ENCODE peak calls at places on chromosome 4, in four cellular contexts. Y, W, I and H are unnamed samples.

GRCh38 chr4:109218288-109218687 is 84.2 kb downstream of the COL25A1 start:
- DNase-seq in I (no peak), W (no peak), Y (no peak), H (no peak)

GRCh38 chr4:53461244-53461643 is 83.8 kb downstream of the FIP1L1 start:
- DNase-seq in W (no peak), Y (no peak), I (no peak), H (no peak)

GRCh38 chr4:7191546-7192251 is 639 bp upstream of the SORCS2 start:
- DNase-seq in I (no peak), Y (no peak), W (no peak), H (no peak)

GRCh38 chr4:6392407-6392806 is 80.0 kb downstream of the PPP2R2C start:
- DNase-seq in I (no peak), Y (no peak), W (no peak), H (no peak)

GRCh38 chr4:139975830-139976272 is 178.1 kb downstream of the MAML3 start:
- DNase-seq in I (peak; percentile 68), Y (no peak), W (no peak), H (no peak)

GRCh38 chr4:106803107-106803506 is 233.0 kb downstream of the DKK2 start:
- DNase-seq in I (peak; percentile 58), W (no peak), Y (no peak), H (no peak)

GRCh38 chr4:143178923-143179322 is 5.8 kb upstream of the USP38 start:
- DNase-seq in W (no peak), I (no peak), Y (no peak), H (peak; percentile 8)

GRCh38 chr4:112251044-112251632 is 19.6 kb downstream of the AP1AR start:
- DNase-seq in Y (no peak), W (no peak), I (no peak), H (no peak)

GRCh38 chr4:152605641-152606304 is 69.9 kb upstream of the FBXW7 start:
- DNase-seq in W (no peak), I (peak; percentile 9), Y (peak; percentile 30), H (no peak)

GRCh38 chr4:140472156-140472555 is 25.9 kb downstream of the MGAT4D start:
- DNase-seq in I (no peak), Y (no peak), W (no peak), H (no peak)

GRCh38 chr4:140372607-140373327 is 679 bp upstream of the SCOC start:
- DNase-seq in Y (peak; percentile 34), W (peak; percentile 16), I (no peak), H (peak; percentile 10)

GRCh38 chr4:66273110-66273509 is 602.8 kb upstream of the EPHA5 start:
- DNase-seq in I (no peak), W (no peak), Y (no peak), H (no peak)

GRCh38 chr4:172709376-172709775 is 459.2 kb upstream of the GALNT7 start:
- DNase-seq in Y (no peak), I (no peak), W (no peak), H (peak; percentile 33)

GRCh38 chr4:139619644-139620043 is 46.0 kb upstream of the MGST2 start:
- DNase-seq in I (no peak), W (peak; percentile 47), Y (no peak), H (peak; percentile 79)

GRCh38 chr4:155796031-155796430 is 37.2 kb downstream of the GUCY1B1 start:
- DNase-seq in Y (peak; percentile 15), I (no peak), W (peak; percentile 15), H (peak; percentile 53)

GRCh38 chr4:7186516-7187296 is 5.6 kb upstream of the SORCS2 start:
- DNase-seq in I (no peak), W (no peak), Y (no peak), H (no peak)

GRCh38 chr4:185656467-185656890 is 121.2 kb upstream of the PDLIM3 start:
- DNase-seq in W (no peak), I (peak; percentile 61), Y (no peak), H (peak; percentile 67)

GRCh38 chr4:95835672-95836071 is 4.2 kb upstream of the PDHA2 start:
- DNase-seq in W (no peak), I (peak; percentile 21), Y (peak; percentile 20), H (peak; percentile 73)

GRCh38 chr4:175590205-175590604 is 221.9 kb downstream of the GPM6A start:
- DNase-seq in Y (no peak), I (no peak), W (no peak), H (no peak)

GRCh38 chr4:11698846-11699590 is 270.3 kb upstream of the HS3ST1 start:
- DNase-seq in W (no peak), I (peak; percentile 77), Y (no peak), H (no peak)

GRCh38 chr4:125313497-125313896 is 1.3 kb upstream of the FAT4 start:
- DNase-seq in W (peak; percentile 83), Y (peak; percentile 59), I (peak; percentile 95), H (peak; percentile 94)

GRCh38 chr4:187480146-187481145 is 515.1 kb upstream of the ZFP42 start:
- DNase-seq in W (no peak), Y (no peak), I (no peak), H (no peak)

GRCh38 chr4:16838226-16838875 is 60.1 kb downstream of the LDB2 start:
- DNase-seq in W (no peak), I (no peak), Y (no peak), H (no peak)

GRCh38 chr4:10069065-10069626 is 47.5 kb downstream of the WDR1 start:
- DNase-seq in I (no peak), W (no peak), Y (no peak), H (no peak)

GRCh38 chr4:48139688-48140087 is 5.6 kb upstream of the TXK start:
- DNase-seq in W (no peak), I (peak; percentile 68), Y (no peak), H (no peak)

DNA sequence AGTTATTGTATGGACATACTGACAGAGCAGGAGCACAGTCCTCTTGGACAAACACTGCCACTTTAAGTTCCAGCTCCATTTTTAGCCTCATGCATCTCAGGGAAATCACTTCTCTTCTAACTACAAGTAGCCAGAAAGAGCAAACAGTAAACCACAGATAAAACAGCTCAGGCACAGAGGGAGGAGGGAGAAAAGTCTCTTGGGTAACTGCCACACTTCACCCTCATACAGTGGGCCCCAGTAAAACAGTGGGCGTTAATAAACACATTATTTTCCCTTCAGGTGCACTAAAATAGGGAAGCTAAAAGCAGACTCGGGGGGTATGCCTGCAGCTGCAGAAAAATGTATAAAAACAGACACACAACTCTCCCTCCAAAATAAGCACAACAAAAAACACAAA is 21.6 kb downstream of the CD38 start:
- DNase-seq in I (no peak), W (no peak), Y (no peak), H (no peak)
- H4K20me1 ChIP-seq in I (no peaks in the 10 kb centered on the region), W (no peaks in the 10 kb centered on the region), Y (no peaks in the 10 kb centered on the region), H (no peaks in the 10 kb centered on the region)

DNA sequence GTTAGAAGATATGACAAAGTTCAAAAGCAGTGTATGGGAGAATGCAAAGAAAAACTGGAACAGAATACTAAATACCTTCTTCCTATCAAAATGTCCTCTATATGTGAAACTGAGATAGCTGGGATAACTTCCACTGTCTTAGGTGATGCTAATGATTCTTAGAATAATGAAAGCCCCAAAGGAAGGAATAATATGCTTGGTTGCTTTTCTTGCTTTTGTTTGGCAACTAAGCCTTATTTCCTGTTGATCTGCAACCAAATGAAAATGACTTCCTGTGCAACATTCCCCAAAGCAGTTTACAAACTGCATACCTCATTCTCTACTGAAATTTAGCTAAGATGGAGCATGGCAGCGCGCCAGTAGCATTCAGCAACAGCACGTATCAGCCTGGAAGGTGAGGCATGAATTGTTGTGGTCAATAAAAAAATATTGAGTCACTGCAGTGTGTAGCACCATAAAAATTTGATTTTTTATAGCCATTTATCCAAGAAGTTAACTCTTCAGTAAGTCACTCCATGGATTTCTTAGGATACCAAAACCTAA is 18.7 kb downstream of the NDNF start:
- DNase-seq in Y (no peak), I (no peak), W (no peak), H (no peak)
- TF ChIP-seq POLR2AphosphoS5 in Y (no peak), I (no peak), W (no peak), H (no peak)

DNA sequence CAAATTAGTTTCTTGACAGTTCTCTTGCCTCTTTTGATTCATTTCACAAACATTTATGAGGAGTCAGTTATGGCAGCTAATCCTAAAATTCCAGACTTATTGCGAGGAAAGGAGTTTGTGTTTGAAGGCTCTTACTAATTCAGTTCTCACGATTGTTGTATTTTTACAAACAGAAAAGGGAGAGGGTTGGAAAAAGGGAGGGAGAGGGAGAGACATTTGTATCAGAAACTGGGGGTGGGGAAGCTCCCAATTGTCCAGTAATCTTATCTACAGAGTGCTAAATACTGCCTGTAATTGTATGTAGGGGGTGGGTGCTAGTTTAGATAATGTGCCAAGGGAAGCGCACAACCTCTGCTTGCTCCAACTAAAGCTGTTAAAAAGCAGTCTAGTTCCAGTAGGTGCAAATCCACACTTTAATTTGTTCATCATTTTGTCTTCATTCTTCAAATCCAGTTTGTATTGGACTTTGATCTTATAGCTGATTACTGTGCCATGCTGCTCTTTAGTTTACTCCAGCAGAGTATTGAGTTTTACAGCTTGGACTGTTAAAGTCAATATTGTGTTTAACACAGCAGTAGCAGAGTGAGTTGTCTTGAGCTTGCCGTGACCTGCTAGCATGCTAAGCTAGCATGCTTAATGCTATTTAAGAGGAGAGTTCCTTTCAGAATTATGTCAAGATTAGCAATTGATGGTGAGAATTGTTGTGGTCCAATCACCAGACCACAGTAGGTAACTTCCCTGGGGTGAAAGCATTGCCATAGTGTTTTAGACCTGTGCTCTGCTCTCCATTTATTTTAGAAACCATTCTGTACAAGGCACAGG is 13.9 kb downstream of the FNIP2 start:
- DNase-seq in W (peak; percentile 72), Y (no peak), I (peak; percentile 54), H (no peak)
- H4K20me1 ChIP-seq in W (no peaks in the 10 kb centered on the region), Y (no peaks in the 10 kb centered on the region), I (no peaks in the 10 kb centered on the region), H (peaks cover 4% of the 10 kb centered on the region)

GRCh38 chr4:56511098-56511497 is 5.5 kb downstream of the ARL9 start:
- DNase-seq in W (no peak), I (no peak), Y (no peak), H (no peak)

GRCh38 chr4:56512166-56512565 is 6.6 kb downstream of the ARL9 start:
- DNase-seq in W (no peak), Y (no peak), I (no peak), H (no peak)

GRCh38 chr4:56505269-56506109 is at the start of gene ARL9:
- DNase-seq in Y (peak; percentile 15), W (no peak), I (peak; percentile 61), H (peak; percentile 87)

DNA sequence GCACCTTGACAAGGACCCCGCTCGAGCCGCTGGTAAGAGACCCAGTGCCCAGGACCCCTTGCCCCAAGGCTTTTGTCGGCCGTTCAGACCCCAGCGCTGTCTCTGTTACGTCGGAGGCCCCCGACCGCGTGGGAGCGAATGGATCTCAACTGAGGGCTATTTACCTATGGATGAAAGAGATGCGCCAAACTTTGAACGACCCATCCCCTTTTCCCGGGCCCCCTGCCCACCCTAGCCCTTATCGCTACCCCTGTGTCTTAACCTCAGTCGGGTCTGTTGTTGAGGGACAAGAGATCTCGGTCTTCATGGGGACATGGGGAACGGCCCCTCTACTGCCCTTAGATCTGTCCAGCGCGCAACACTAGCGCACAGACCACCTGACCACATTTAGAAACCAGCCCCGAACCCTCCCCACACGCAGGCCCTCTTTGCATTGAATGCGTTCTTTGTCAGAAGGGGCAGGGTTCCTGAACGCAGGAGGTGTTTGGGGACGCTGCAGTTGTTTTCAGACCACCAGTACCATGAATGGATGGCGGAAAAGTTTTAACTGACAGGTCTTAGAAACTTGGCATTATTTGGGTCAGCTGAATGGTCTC is 617 bp downstream of the ARL9 start:
- DNase-seq in I (peak; percentile 21), Y (peak; percentile 10), W (no peak), H (peak; percentile 53)
- TF ChIP-seq POLR2AphosphoS5 in I (no peak), Y (no peak), W (no peak), H (no peak)

GRCh38 chr4:56430203-56430602 is 5.2 kb downstream of the PPAT start:
- DNase-seq in Y (no peak), W (no peak), I (no peak), H (no peak)

GRCh38 chr4:56435748-56436442 is at the start of gene PAICS:
- DNase-seq in I (peak; percentile 97), W (peak; percentile 90), Y (peak; percentile 93), H (peak; percentile 97)

GRCh38 chr4:56434599-56435000 is 815 bp downstream of the PPAT start:
- DNase-seq in W (no peak), Y (no peak), I (peak; percentile 72), H (no peak)

GRCh38 chr4:56433280-56433679 is 2.1 kb downstream of the PPAT start:
- DNase-seq in W (no peak), I (no peak), Y (no peak), H (no peak)

GRCh38 chr4:56435001-56435747 is at the start of gene PPAT:
- DNase-seq in Y (peak; percentile 98), I (peak; percentile 100), W (peak; percentile 93), H (peak; percentile 98)
- H4K20me1 ChIP-seq in Y (peaks cover 8% of the 10 kb centered on the region), I (no peaks in the 10 kb centered on the region), W (peaks cover 36% of the 10 kb centered on the region), H (peaks cover 47% of the 10 kb centered on the region)